ENCODE peak calls at places on chromosomes 3 and 15, in five cellular contexts. Y is breast epithelium, M is GM23338, E is HepG2, Z is stomach. N is an unnamed sample.

GRCh38 chr3:134666466-134666865 is 15.6 kb upstream of the KY start:
- DNase-seq in Y (no peak), M (no peak), E (no peak), Z (no peak), N (no peak)

GRCh38 chr3:76242886-76243753 is 457.8 kb upstream of the ZNF717 start:
- DNase-seq in Y (no peak), M (peak), E (no peak), Z (no peak), N (no peak)

GRCh38 chr3:67715911-67716310 is 61.5 kb upstream of the SUCLG2 start:
- DNase-seq in Y (no peak), M (no peak), E (no peak), Z (no peak), N (no peak)

GRCh38 chr3:169334994-169335393 is 328.5 kb downstream of the MECOM start:
- DNase-seq in Y (no peak), M (no peak), E (no peak), Z (no peak), N (no peak)

GRCh38 chr15:80850941-80851451 is 71.8 kb downstream of the CEMIP start:
- DNase-seq in Y (no peak), M (no peak), E (peak), Z (no peak), N (no peak)

GRCh38 chr15:42584031-42584765 is 8.8 kb downstream of the STARD9 start:
- DNase-seq in Y (no peak), M (peak), E (peak), Z (no peak), N (no peak)

GRCh38 chr3:42118762-42119361 is 27.7 kb downstream of the TRAK1 start:
- DNase-seq in Y (peak), M (peak), E (peak), Z (peak), N (no peak)

GRCh38 chr3:142660379-142660778 is 63.5 kb upstream of the TRPC1 start:
- DNase-seq in Y (no peak), M (no peak), E (no peak), Z (no peak), N (no peak)

GRCh38 chr3:143263844-143264243 is 144.3 kb downstream of the CHST2 start:
- DNase-seq in Y (no peak), M (no peak), E (no peak), Z (no peak), N (no peak)

DNA sequence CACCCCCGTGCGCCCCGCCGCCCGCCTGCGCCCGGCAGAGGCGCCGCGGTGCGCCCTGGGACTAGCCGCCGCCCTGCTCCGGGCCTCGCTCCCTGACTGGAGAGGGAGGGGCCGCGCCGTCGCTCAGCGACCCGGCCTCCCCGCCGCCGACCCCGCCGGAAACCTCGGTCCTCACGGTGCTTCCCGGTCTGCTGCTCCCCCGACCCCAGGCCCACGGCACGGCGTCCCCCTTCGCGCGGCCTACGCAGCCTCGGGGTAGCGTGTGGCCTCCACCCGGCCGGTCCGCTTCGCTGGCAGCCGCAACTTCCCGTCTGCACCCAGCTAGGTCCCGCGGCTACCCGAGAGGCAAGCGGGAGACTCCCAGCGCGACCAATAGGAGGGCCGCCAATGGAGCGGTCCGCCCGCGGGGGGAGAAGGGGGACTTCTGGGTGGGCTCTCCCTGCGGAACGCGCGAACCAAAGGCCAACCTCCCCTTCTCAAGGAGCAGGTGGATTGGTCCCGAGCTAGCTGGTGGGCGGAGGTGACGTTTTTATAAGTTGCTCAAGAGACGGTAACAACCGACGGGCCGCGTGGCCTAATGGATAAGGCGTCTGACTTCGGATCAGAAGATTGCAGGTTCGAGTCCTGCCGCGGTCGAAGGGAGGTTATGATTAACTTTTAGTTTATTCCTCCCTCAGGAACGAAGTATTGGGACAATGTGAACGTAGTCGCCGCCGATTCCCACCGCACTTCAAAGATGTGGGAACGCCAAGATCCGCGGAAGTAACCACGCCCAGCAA is at the start of gene POLG:
- DNase-seq in Y (peak), M (peak), E (peak), Z (peak), N (peak)
- H3K27ac ChIP-seq in Y (peak), M (no peak), E (peak), Z (peak), N (peak)

DNA sequence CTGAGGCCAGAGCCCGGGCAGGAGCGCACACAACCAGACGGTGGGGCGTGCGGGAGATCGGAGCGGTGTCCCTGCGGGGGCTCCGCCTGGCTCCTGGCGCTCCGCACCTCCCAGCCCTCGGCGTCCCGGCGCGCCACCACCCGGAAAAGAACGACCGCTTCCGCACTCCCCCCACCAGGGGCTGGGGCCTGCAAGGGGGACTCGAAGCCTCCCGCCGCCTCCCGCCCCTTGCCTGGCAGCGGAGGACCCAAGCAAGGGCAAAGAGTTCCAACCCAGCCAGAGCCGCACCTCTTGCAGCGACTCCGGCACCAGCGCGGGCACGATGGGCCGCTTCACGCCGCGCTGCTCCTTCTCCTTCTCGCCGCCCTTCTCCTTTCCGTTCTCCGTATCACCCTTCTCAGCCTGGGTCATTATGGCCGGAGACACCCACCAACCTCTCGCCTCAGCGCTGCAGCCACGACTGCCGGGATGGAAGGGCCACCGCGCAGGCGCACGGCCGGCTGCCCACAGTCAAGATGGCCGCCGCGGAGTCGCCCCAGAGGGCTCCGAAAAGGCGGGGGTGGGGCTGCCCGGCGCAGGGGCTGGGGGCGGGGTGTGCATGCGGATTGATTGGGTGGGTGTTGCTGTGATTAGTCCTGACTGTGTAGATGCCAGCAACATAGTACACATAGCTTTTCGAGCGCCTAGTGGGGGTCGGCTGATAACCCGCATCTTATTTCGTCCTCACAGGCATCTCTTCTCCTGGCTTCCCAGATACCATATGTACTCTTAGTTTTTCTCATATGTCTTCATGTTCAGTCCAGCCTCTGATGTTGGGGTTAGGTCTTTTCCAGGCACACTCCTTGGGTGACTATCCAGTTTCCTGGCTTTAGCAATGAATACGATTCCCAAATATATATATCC is at the start of gene ACTR8:
- DNase-seq in Y (peak), M (peak), E (peak), Z (peak), N (no peak)
- TF ChIP-seq CTCF in Y (peak), M (no peak), E (peak), Z (no peak), N (peak)

DNA sequence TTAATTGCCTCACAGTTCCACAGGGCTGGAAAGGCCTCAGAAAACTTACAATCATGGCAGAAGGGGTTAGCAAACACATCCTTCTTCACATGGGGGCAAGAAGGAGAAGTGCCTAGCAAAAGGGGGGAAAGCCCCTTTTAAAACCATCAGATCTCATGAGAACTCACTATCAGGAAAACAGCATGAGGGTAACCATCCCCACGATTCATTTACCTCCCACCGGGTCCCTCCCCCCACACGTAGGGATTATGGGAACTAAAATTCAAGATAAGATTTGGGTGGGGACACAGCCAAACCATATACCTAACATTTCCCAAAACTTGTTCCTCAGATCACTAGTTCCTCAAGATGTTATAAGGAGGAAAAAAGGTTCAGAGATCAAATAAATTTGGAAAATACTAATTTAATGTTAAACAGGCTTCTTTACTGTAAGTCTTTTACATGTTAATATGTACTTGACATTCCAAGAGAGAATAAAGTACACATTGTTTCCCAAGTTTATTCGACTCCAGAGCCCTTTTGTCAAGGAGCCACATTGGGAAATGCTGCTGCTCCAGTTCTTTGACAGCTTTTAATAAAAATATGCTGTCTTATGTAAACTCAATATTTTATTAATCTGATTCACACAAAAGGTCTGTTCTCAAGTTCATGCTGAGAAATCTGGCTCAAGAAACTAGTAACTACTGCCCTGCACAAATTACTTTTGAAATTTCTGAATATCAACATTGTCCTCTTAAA is 17.8 kb downstream of the HERC1 start:
- DNase-seq in Y (no peak), M (peak), E (no peak), Z (no peak), N (no peak)
- TF ChIP-seq POLR2AphosphoS5 in Y (no peak), M (no peak), E (no peak), Z (no peak), N (no peak)

GRCh38 chr15:33021806-33022389 is 172.6 kb downstream of the FMN1 start:
- DNase-seq in Y (no peak), M (peak), E (peak), Z (no peak), N (no peak)

GRCh38 chr15:33019354-33019981 is 175.0 kb downstream of the FMN1 start:
- DNase-seq in Y (no peak), M (no peak), E (no peak), Z (no peak), N (no peak)

GRCh38 chr15:33026614-33027013 is 167.9 kb downstream of the FMN1 start:
- DNase-seq in Y (peak), M (no peak), E (no peak), Z (no peak), N (no peak)

GRCh38 chr15:33027636-33028035 is 166.9 kb downstream of the FMN1 start:
- DNase-seq in Y (no peak), M (no peak), E (no peak), Z (no peak), N (no peak)

DNA sequence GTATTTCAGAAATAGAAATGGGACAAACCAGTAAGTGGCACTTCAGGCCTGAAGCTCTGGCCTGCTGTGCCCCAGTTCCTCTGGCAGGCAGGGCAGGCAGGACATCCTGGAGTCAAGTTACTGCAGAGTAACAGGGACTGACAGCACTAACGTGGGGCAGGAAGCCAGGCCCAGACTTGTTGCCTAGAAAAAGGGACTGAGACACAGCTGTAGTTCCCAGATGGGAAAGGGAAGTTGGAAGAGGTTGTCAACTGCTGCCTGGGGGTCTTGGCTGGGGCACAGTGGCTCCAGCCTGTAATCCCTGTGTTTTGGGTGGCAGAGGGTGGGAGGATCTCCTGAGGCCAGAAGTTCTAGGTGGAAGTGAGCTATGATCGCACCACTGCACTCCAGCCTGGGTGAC is 171.9 kb downstream of the FMN1 start:
- DNase-seq in Y (peak), M (peak), E (no peak), Z (peak), N (no peak)
- H3K27ac ChIP-seq in Y (peak), M (no peak), E (no peak), Z (peak), N (peak)

GRCh38 chr3:37308247-37308646 is 133.9 kb upstream of the LRRFIP2 start:
- DNase-seq in Y (no peak), M (peak), E (peak), Z (no peak), N (no peak)
- TF ChIP-seq CTCF in Y (no peak), M (no peak), E (no peak), Z (no peak), N (no peak)

GRCh38 chr3:171876651-171877272 is 33.6 kb downstream of the TMEM212 start:
- DNase-seq in Y (no peak), M (no peak), E (no peak), Z (no peak), N (no peak)
- TF ChIP-seq POLR2AphosphoS5 in Y (no peak), M (no peak), E (no peak), Z (no peak), N (peak)

DNA sequence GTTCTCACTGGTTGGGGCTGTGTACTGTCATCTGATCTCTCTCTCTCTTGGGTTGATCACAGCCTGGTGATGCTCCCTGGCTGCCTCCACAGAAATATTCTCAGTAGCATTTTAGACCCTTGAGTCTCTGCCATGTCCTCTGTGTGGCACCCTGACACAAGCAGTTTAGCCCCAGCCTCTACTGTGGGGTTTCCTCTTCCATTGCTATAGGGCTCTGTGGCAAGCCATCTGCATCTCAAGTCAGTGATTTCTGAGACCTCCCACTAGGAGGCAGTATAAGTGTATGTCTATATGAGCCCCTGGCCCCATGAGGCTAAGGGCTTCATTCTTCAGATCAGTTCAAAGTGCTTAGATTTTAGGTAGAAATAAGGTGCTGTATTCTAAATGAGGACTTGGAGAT is 50.6 kb upstream of the PLAAT1 start:
- DNase-seq in Y (no peak), M (peak), E (peak), Z (no peak), N (no peak)
- H3K27ac ChIP-seq in Y (no peak), M (no peak), E (no peak), Z (no peak), N (no peak)